ENCODE peak calls at places on chromosomes 12 and 14, in five cellular contexts. B, E, L, Y and X are unnamed samples.

GRCh38 chr12:16012086-16012485 is 101.0 kb downstream of the DERA start:
- DNase-seq in Y (no peak), B (peak; percentile 78), L (no peak), E (no peak), X (peak; percentile 63)

GRCh38 chr12:31000751-31001150 is 72.9 kb upstream of the DDX11 start:
- DNase-seq in L (no peak), Y (no peak), B (peak; percentile 16), E (no peak), X (peak; percentile 3)

GRCh38 chr12:63967781-63968180 is 123.3 kb downstream of the SRGAP1 start:
- DNase-seq in Y (no peak), B (no peak), L (no peak), E (no peak), X (no peak)

GRCh38 chr14:71243697-71244096 is 336.4 kb downstream of the PCNX1 start:
- DNase-seq in B (peak; percentile 23), L (no peak), Y (no peak), E (no peak), X (no peak)

GRCh38 chr12:4012977-4013968 is 140.1 kb upstream of the PARP11 start:
- DNase-seq in Y (no peak), E (no peak), B (no peak), L (no peak), X (no peak)

GRCh38 chr14:73105727-73106126 is 30.6 kb upstream of the PSEN1 start:
- DNase-seq in Y (no peak), B (no peak), L (no peak), E (no peak), X (no peak)

GRCh38 chr12:90897981-90898380 is 57.0 kb downstream of the CCER1 start:
- DNase-seq in E (no peak), B (no peak), Y (no peak), L (no peak), X (no peak)

GRCh38 chr12:7797698-7798398 is 8.6 kb downstream of the NANOG start:
- DNase-seq in B (peak; percentile 27), Y (no peak), L (no peak), E (no peak), X (no peak)

GRCh38 chr14:102220031-102220430 is 80.3 kb downstream of the WDR20 start:
- DNase-seq in L (no peak), B (no peak), E (no peak), Y (no peak), X (no peak)

GRCh38 chr12:130778776-130779175 is 60.3 kb downstream of the STX2 start:
- DNase-seq in E (no peak), Y (no peak), L (no peak), B (no peak), X (no peak)

GRCh38 chr14:55103005-55103640 is 25.9 kb upstream of the LGALS3 start:
- DNase-seq in L (no peak), E (peak; percentile 27), Y (peak; percentile 24), B (peak; percentile 98), X (peak; percentile 65)